ENCODE peak calls at places on chromosomes 4 and X, in seven cellular contexts. F is right atrium auricular region, P is colonic mucosa, R is HCT116, O is left lung, A is suprapubic skin, L is GM23248. T is an unnamed sample.

GRCh38 chr4:176988226-176988625 is 195.5 kb upstream of the VEGFC start:
- DNase-seq in O (no peak), P (no peak), R (peak; percentile 61), A (no peak), L (peak; percentile 99), F (no peak), T (no peak)

GRCh38 chr4:150212927-150213326 is 134.7 kb downstream of the DCLK2 start:
- DNase-seq in P (no peak), A (no peak), F (no peak), L (no peak), O (no peak), R (no peak), T (no peak)

GRCh38 chrX:23503835-23504539 is 163.3 kb upstream of the PRDX4 start:
- DNase-seq in A (peak; percentile 81), P (peak; percentile 76), O (peak; percentile 67), L (peak; percentile 62), F (peak; percentile 76), R (peak; percentile 79), T (peak; percentile 59)

GRCh38 chr4:4395849-4396627 is 9.1 kb downstream of the NSG1 start:
- DNase-seq in F (no peak), R (no peak), A (no peak), L (peak; percentile 48), P (no peak), O (no peak), T (no peak)

GRCh38 chrX:39857780-39858179 is 240.0 kb downstream of the BCOR start:
- DNase-seq in O (no peak), A (no peak), R (no peak), F (no peak), P (no peak), L (no peak), T (no peak)

GRCh38 chrX:155068165-155068564 is 2.8 kb downstream of the CMC4 start:
- DNase-seq in R (no peak), O (no peak), P (no peak), F (no peak), A (no peak), L (peak; percentile 80), T (no peak)

GRCh38 chrX:123626962-123627361 is 105.9 kb downstream of the THOC2 start:
- DNase-seq in R (no peak), A (no peak), F (no peak), P (no peak), L (peak; percentile 66), O (no peak), T (no peak)

GRCh38 chr4:2248821-2249261 is 6.9 kb upstream of the HAUS3 start:
- DNase-seq in R (no peak), F (peak; percentile 46), A (peak; percentile 77), P (no peak), O (no peak), L (no peak), T (no peak)

GRCh38 chr4:122827899-122828601 is 1.4 kb downstream of the FGF2 start:
- DNase-seq in R (no peak), O (no peak), P (peak; percentile 35), A (no peak), F (no peak), L (peak; percentile 80), T (peak; percentile 37)

GRCh38 chr4:113602829-113603228 is 158.7 kb downstream of the CAMK2D start:
- DNase-seq in R (no peak), F (no peak), O (no peak), A (no peak), L (no peak), P (no peak), T (no peak)

GRCh38 chr4:53895137-53895536 is 169.3 kb downstream of the CHIC2 start:
- DNase-seq in F (no peak), L (no peak), P (no peak), A (no peak), R (no peak), O (no peak), T (no peak)

GRCh38 chr4:114519368-114519767 is 79.2 kb upstream of the UGT8 start:
- DNase-seq in O (no peak), L (no peak), F (no peak), P (no peak), R (no peak), A (no peak), T (no peak)

GRCh38 chr4:1170156-1170804 is 2.1 kb downstream of the SPON2 start:
- DNase-seq in A (no peak), P (no peak), O (no peak), R (no peak), L (no peak), F (no peak), T (no peak)

GRCh38 chr4:151538963-151539362 is 130.0 kb downstream of the FHIP1A start:
- DNase-seq in A (no peak), F (no peak), O (no peak), R (no peak), L (no peak), P (no peak), T (no peak)

GRCh38 chr4:102687373-102687981 is 73.3 kb downstream of the MANBA start:
- DNase-seq in R (peak; percentile 38), P (no peak), O (no peak), L (peak; percentile 55), F (no peak), A (no peak), T (no peak)

GRCh38 chrX:24391362-24391761 is 30.9 kb downstream of the SUPT20HL1 start:
- DNase-seq in O (no peak), P (no peak), R (no peak), F (no peak), A (no peak), L (no peak), T (no peak)

GRCh38 chr4:122824616-122825015 is 2.0 kb upstream of the FGF2 start:
- DNase-seq in O (no peak), P (no peak), A (no peak), F (no peak), L (peak; percentile 30), R (no peak), T (no peak)

GRCh38 chrX:153934473-153935325 is at the start of gene NAA10:
- DNase-seq in P (peak; percentile 69), F (no peak), L (peak; percentile 88), A (no peak), O (peak; percentile 70), R (no peak), T (peak; percentile 81)

GRCh38 chr4:56690393-56690971 is 9.4 kb upstream of the HOPX start:
- DNase-seq in R (no peak), L (no peak), O (no peak), A (no peak), P (no peak), F (no peak), T (no peak)

GRCh38 chr4:10088135-10089010 is 28.2 kb downstream of the WDR1 start:
- DNase-seq in O (no peak), L (no peak), F (no peak), A (no peak), P (no peak), R (no peak), T (no peak)

GRCh38 chr4:154076921-154077320 is 288.0 kb upstream of the SFRP2 start:
- DNase-seq in L (peak; percentile 58), P (no peak), R (no peak), A (no peak), F (no peak), O (no peak), T (no peak)

DNA sequence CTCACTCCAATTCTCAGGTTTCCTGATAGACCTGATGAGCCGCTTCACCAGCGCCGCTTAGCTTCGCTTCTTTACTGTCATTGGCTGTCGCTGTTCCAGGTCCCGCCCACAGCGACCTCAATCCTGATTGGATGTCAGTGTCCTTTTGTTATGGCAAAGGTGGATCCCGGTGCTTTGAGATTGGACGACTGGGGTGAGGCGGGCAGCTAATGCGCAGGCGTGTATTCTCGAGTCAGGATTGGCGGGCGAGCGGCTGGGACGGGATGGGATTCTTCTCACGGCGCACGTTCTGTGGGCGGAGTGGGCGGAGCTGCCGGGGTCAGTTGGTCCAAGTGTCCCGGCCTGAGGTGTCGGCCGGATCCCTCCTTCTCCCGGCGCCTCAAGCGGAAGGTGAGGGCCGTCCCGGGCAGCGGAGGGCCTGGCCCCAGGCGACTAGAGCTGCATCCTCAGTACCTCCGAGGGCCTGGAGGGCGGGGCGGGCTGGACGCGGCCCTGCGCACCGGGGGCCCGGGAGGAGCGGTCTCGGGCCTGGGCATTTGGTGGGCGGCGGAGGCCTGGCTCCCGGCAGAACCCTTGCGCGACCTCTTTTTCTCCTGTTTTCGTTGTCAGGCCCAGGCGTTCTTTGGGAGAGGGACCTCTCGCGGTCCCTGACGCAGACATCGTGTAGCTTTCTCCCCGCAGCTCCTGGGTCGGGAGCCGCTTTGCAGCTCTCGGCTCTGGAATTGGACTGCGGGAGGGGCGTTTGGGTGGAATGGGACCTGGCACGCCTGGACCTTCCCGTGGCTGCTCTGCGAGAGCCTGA is at the start of gene SCOC:
- DNase-seq in P (peak; percentile 100), F (peak; percentile 100), R (peak; percentile 98), L (peak; percentile 100), A (peak; percentile 100), O (peak; percentile 99), T (peak; percentile 99)
- H3K27ac ChIP-seq in P (peak within 1 kb of the TSS; percentile 93), F (peak within 1 kb of the TSS; percentile 93), R (peak within 1 kb of the TSS; percentile 88), L (peak within 1 kb of the TSS; percentile 86), A (peak within 1 kb of the TSS; percentile 94), O (peak within 1 kb of the TSS; percentile 84), T (peak within 1 kb of the TSS; percentile 97)

DNA sequence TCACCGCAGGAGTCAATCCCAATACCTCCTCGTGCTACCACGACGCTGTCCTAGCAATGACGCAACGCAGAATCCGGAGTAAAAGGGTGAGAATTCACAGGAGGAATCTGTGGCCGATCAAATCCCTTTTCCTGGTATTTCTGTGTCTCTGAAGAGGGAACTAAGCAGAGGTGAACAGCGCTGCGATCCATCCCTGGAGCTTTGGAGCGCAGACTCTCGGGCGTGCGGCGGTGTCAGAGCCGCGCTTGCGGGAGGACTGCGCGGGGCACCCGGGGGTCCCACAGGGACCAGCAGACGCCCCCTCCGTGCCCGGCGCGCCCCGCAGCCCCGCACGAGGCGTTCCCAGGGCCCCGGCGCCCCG is 17.2 kb upstream of the ZNF718 start:
- DNase-seq in O (no peak), R (no peak), F (no peak), P (no peak), L (no peak), A (no peak), T (no peak)
- H3K4me3 ChIP-seq in O (no peak overlapping the region), R (no peak overlapping the region), F (peak overlapping the region; percentile 43), P (no peak overlapping the region), L (no peak overlapping the region), A (peak overlapping the region; percentile 39), T (no peak overlapping the region)

GRCh38 chr4:26762650-26763049 is 98.0 kb upstream of the STIM2 start:
- DNase-seq in L (no peak), A (no peak), P (peak; percentile 35), R (no peak), F (no peak), O (no peak), T (peak; percentile 17)
- H3K27ac ChIP-seq in L (no peak overlapping the region), A (no peak overlapping the region), P (peak overlapping the region; percentile 40), R (no peak overlapping the region), F (no peak overlapping the region), O (no peak overlapping the region), T (no peak overlapping the region)

DNA sequence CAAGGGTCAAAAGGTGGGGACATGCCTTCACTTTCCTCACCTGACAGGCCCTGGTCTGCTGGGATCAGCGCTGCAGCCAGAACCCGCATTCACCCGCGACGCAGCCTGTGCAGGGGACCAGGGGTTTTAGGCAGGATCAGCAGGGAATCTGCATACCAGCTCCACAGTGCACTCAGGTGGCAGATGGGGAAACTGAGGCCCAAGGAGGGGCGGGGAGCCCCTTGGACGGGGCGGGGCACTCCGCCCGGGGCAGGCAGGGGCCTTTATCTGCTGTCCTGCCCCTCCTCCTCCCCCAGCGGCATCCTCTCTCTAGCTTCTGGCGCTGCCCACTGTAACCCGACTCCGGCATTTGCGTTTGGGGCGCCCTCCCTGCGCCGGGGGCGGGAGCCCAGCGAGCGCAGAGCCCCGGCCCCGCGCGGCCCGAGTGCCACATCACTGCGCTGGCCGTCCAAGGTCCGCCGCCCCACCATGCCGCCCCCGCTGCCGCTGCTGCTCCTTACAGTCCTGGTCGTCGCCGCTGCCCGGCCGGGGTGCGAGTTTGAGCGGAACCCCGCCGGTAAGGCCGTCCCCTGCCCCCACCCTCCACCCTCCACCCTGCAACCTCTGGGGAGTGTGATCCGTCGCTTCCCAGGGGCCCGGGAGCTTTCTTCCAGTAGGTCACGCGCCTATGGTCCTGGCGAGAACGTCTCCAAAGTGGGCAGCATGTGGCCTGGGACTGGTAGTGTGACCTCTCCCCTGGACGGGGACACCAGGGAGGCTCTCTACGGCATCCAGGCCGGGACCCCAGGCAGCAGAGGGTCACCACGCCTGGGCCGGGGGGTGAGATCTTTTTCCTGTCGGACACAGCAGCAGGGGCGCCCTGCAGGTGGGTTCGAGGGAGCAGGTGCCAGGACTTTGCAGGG is at the start of gene CPZ:
- DNase-seq in A (no peak), F (no peak), O (no peak), L (peak; percentile 82), P (no peak), R (no peak), T (no peak)
- H3K4me3 ChIP-seq in A (peak within 1 kb of the TSS; percentile 34), F (peak within 1 kb of the TSS; percentile 34), O (peak within 1 kb of the TSS; percentile 25), L (peak within 1 kb of the TSS; percentile 69), P (no peak within 1 kb of the TSS), R (no peak within 1 kb of the TSS), T (no peak within 1 kb of the TSS)

T was measured in transverse colon.